ENCODE peak calls at places on chromosomes 7 and 10, in seven cellular contexts. One of them, this sample, is unnamed.

GRCh38 chr10:70348228-70348850 is 34.1 kb downstream of the LRRC20 start:
- DNase-seq in transverse colon: no peak
- DNase-seq in suprapubic skin: no peak
- DNase-seq in ovary: no peak
- DNase-seq in GM12878: no peak
- DNase-seq in K562: peak
- DNase-seq in stomach: peak
- DNase-seq in this sample: no peak

GRCh38 chr10:133128126-133129081 is 31.6 kb upstream of the KNDC1 start:
- DNase-seq in transverse colon: peak
- DNase-seq in suprapubic skin: no peak
- DNase-seq in ovary: no peak
- DNase-seq in GM12878: no peak
- DNase-seq in K562: no peak
- DNase-seq in stomach: no peak
- DNase-seq in this sample: no peak

GRCh38 chr7:153433223-153433622 is 619.0 kb upstream of the DPP6 start:
- DNase-seq in transverse colon: no peak
- DNase-seq in suprapubic skin: no peak
- DNase-seq in ovary: no peak
- DNase-seq in GM12878: no peak
- DNase-seq in K562: no peak
- DNase-seq in stomach: no peak
- DNase-seq in this sample: no peak

GRCh38 chr7:12583181-12583580 is 12.7 kb downstream of the SCIN start:
- DNase-seq in transverse colon: no peak
- DNase-seq in suprapubic skin: no peak
- DNase-seq in ovary: no peak
- DNase-seq in GM12878: no peak
- DNase-seq in K562: no peak
- DNase-seq in stomach: no peak
- DNase-seq in this sample: no peak

GRCh38 chr10:48511066-48511854 is 93.6 kb downstream of the ARHGAP22 start:
- DNase-seq in transverse colon: no peak
- DNase-seq in suprapubic skin: peak
- DNase-seq in ovary: no peak
- DNase-seq in GM12878: no peak
- DNase-seq in K562: no peak
- DNase-seq in stomach: peak
- DNase-seq in this sample: no peak

GRCh38 chr10:91925022-91925320 is 1.4 kb downstream of the BTAF1 start:
- DNase-seq in transverse colon: no peak
- DNase-seq in suprapubic skin: no peak
- DNase-seq in ovary: no peak
- DNase-seq in GM12878: no peak
- DNase-seq in K562: peak
- DNase-seq in stomach: no peak
- DNase-seq in this sample: no peak

GRCh38 chr10:6062101-6062771 is at the start of gene IL2RA:
- DNase-seq in transverse colon: peak
- DNase-seq in suprapubic skin: peak
- DNase-seq in ovary: no peak
- DNase-seq in GM12878: no peak
- DNase-seq in K562: no peak
- DNase-seq in stomach: peak
- DNase-seq in this sample: no peak

GRCh38 chr7:148700693-148701092 is 2.0 kb downstream of the CUL1 start:
- DNase-seq in transverse colon: peak
- DNase-seq in suprapubic skin: no peak
- DNase-seq in ovary: no peak
- DNase-seq in GM12878: no peak
- DNase-seq in K562: peak
- DNase-seq in stomach: no peak
- DNase-seq in this sample: no peak

GRCh38 chr7:149625339-149625946 is 127.8 kb upstream of the ZNF746 start:
- DNase-seq in transverse colon: peak
- DNase-seq in suprapubic skin: no peak
- DNase-seq in ovary: peak
- DNase-seq in GM12878: no peak
- DNase-seq in K562: peak
- DNase-seq in stomach: peak
- DNase-seq in this sample: peak

GRCh38 chr7:47303695-47304453 is 278.0 kb downstream of the TNS3 start:
- DNase-seq in transverse colon: no peak
- DNase-seq in suprapubic skin: no peak
- DNase-seq in ovary: no peak
- DNase-seq in GM12878: no peak
- DNase-seq in K562: no peak
- DNase-seq in stomach: no peak
- DNase-seq in this sample: no peak

GRCh38 chr7:158327012-158327411 is 260.6 kb downstream of the PTPRN2 start:
- DNase-seq in transverse colon: no peak
- DNase-seq in suprapubic skin: no peak
- DNase-seq in ovary: no peak
- DNase-seq in GM12878: no peak
- DNase-seq in K562: no peak
- DNase-seq in stomach: no peak
- DNase-seq in this sample: no peak

DNA sequence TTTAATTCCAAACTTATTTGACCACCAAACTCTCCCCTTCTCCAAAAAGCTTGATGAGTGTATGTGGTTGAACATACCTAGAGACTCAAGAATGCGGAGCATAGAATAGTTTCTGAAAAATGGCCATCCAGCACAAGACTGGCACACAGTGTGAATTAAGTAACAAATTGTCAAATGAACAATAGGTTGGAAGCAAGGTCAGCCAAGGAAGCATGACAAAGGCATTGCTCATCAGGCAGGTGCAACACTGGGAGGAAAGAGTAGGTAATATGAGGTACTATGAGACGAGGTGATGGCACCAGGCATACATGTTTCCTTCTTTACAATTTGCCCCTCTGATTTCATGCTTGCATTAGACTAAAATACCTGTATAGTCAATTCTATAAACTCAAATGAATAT is 73.7 kb downstream of the DKK1 start:
- DNase-seq in transverse colon: no peak
- DNase-seq in suprapubic skin: no peak
- DNase-seq in ovary: no peak
- DNase-seq in GM12878: no peak
- DNase-seq in K562: no peak
- DNase-seq in stomach: no peak
- DNase-seq in this sample: no peak
- TF ChIP-seq EP300 in transverse colon: no peak
- TF ChIP-seq EP300 in suprapubic skin: no peak
- TF ChIP-seq EP300 in ovary: no peak
- TF ChIP-seq EP300 in GM12878: no peak
- TF ChIP-seq EP300 in K562: no peak
- TF ChIP-seq EP300 in stomach: no peak
- TF ChIP-seq EP300 in this sample: no peak

DNA sequence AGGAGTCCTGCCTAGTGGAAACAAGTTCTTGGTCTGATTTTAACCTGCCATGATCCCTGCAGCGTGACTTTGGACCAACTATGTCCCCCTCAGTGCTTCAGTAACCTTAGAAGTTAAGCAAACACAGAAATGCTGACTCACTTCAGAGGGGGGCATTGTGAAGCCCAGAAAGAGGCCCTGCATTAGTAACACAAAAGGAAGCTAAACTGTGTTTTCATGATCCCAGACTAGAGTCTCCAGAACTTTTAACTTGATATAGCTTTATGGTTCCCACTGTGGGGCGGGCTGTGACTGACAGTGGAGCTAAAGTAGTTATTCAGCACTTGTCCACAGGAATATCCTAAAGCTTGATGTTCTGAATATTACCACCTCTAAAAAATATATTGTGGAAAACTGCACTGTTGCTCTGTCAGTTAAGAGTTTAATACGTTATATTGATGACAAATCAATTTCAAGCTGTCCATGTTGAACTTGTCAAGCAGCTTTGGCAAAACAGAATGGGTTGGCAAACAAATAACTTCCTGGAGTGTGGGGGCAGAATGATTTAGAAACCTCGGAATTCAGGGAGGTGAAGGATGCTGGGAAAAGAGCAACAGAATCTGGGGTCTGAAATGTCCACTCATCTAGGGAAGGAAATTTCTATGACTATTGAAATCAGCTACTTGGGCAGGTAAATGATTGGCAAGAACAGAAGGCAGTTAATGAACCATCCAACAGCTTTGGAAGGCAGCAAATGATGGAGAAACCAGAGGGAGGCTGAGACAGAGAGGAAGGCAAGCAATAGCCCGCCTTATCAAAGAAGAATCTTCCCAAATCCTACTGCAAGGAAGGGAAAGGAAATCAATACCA is 95.2 kb upstream of the PALS2 start:
- DNase-seq in transverse colon: no peak
- DNase-seq in suprapubic skin: no peak
- DNase-seq in ovary: peak
- DNase-seq in GM12878: no peak
- DNase-seq in K562: peak
- DNase-seq in stomach: no peak
- DNase-seq in this sample: peak
- TF ChIP-seq EP300 in transverse colon: no peak
- TF ChIP-seq EP300 in suprapubic skin: no peak
- TF ChIP-seq EP300 in ovary: no peak
- TF ChIP-seq EP300 in GM12878: no peak
- TF ChIP-seq EP300 in K562: no peak
- TF ChIP-seq EP300 in stomach: no peak
- TF ChIP-seq EP300 in this sample: peak

DNA sequence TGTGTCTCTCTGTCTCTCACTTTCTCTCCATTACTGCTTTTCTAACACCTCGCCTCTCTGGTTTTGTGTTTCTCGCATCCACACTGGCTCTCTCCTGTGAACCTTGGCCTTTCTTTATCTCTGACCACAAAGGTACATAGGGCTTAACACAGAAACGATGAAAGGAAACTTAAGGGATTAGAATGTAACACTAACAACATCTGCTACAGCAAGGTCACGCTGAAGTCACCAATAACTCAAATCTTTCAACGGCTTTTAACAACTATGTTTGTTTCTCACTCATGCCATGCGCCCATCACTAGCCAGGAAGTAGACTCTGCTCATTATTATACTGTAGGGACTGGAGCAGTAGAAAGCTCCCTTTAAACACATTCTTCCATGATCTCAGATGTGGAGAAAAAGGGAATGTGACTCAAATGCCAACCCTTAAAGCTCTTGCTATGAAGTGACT is 9.3 kb upstream of the OR6V1 start:
- DNase-seq in transverse colon: no peak
- DNase-seq in suprapubic skin: no peak
- DNase-seq in ovary: no peak
- DNase-seq in GM12878: no peak
- DNase-seq in K562: no peak
- DNase-seq in stomach: no peak
- DNase-seq in this sample: no peak
- TF ChIP-seq EP300 in transverse colon: no peak
- TF ChIP-seq EP300 in suprapubic skin: no peak
- TF ChIP-seq EP300 in ovary: no peak
- TF ChIP-seq EP300 in GM12878: no peak
- TF ChIP-seq EP300 in K562: no peak
- TF ChIP-seq EP300 in stomach: no peak
- TF ChIP-seq EP300 in this sample: no peak

GRCh38 chr7:76393116-76394031 is 16.1 kb downstream of the SSC4D start:
- DNase-seq in transverse colon: peak
- DNase-seq in suprapubic skin: peak
- DNase-seq in ovary: peak
- DNase-seq in GM12878: peak
- DNase-seq in K562: peak
- DNase-seq in stomach: peak
- DNase-seq in this sample: peak
- TF ChIP-seq EP300 in transverse colon: no peak
- TF ChIP-seq EP300 in suprapubic skin: no peak
- TF ChIP-seq EP300 in ovary: no peak
- TF ChIP-seq EP300 in GM12878: no peak
- TF ChIP-seq EP300 in K562: no peak
- TF ChIP-seq EP300 in stomach: no peak
- TF ChIP-seq EP300 in this sample: peak

GRCh38 chr10:8301831-8302230 is 247.3 kb downstream of the GATA3 start:
- DNase-seq in transverse colon: no peak
- DNase-seq in suprapubic skin: no peak
- DNase-seq in ovary: no peak
- DNase-seq in GM12878: no peak
- DNase-seq in K562: no peak
- DNase-seq in stomach: no peak
- DNase-seq in this sample: no peak

GRCh38 chr10:8302565-8302964 is 248.1 kb downstream of the GATA3 start:
- DNase-seq in transverse colon: no peak
- DNase-seq in suprapubic skin: no peak
- DNase-seq in ovary: no peak
- DNase-seq in GM12878: no peak
- DNase-seq in K562: no peak
- DNase-seq in stomach: no peak
- DNase-seq in this sample: no peak

GRCh38 chr10:8298871-8299570 is 244.5 kb downstream of the GATA3 start:
- DNase-seq in transverse colon: no peak
- DNase-seq in suprapubic skin: no peak
- DNase-seq in ovary: no peak
- DNase-seq in GM12878: no peak
- DNase-seq in K562: no peak
- DNase-seq in stomach: no peak
- DNase-seq in this sample: no peak

GRCh38 chr10:8297951-8298350 is 243.5 kb downstream of the GATA3 start:
- DNase-seq in transverse colon: no peak
- DNase-seq in suprapubic skin: no peak
- DNase-seq in ovary: no peak
- DNase-seq in GM12878: no peak
- DNase-seq in K562: no peak
- DNase-seq in stomach: no peak
- DNase-seq in this sample: no peak

DNA sequence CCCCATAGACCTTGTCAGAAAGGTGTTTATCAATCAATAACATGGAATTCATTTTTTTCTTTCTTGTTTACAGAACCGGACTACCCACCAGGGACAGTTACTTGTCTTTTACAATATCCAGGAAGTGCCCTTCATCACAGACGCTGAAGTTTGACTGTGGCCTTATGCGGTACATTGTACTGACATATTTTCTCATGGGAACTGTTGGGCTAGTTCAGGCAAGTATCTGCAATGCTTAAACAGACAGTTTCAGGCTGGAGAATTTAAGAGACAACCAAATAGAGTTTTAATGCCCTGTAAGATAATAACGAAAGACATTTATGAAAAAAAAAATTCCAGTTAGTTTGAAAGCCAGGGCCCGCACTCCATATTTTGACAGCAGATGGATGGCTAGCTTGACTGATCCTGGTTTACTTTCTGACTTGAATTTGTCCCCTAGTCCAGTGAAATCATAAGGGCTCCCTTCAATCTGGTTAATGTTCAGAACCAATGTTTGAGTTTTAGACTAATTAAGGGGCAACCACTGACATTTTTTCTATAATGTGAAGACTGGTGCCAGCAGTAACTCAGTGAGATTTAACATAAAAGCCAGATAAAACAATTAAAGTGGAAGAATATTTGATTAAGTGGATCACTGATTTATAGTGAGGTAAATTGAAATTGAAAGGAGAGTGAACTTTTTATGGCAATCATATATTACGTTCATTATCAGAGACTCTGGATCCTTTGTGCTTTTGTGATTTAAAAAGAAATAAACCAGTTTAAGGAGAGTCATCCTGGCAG is 246.6 kb downstream of the GATA3 start:
- DNase-seq in transverse colon: no peak
- DNase-seq in suprapubic skin: no peak
- DNase-seq in ovary: no peak
- DNase-seq in GM12878: no peak
- DNase-seq in K562: no peak
- DNase-seq in stomach: no peak
- DNase-seq in this sample: no peak
- TF ChIP-seq EP300 in transverse colon: no peak
- TF ChIP-seq EP300 in suprapubic skin: no peak
- TF ChIP-seq EP300 in ovary: no peak
- TF ChIP-seq EP300 in GM12878: no peak
- TF ChIP-seq EP300 in K562: no peak
- TF ChIP-seq EP300 in stomach: no peak
- TF ChIP-seq EP300 in this sample: no peak

GRCh38 chr7:40324889-40325288 is 190.1 kb downstream of the SUGCT start:
- DNase-seq in transverse colon: no peak
- DNase-seq in suprapubic skin: no peak
- DNase-seq in ovary: no peak
- DNase-seq in GM12878: no peak
- DNase-seq in K562: no peak
- DNase-seq in stomach: no peak
- DNase-seq in this sample: no peak
- TF ChIP-seq EP300 in transverse colon: no peak
- TF ChIP-seq EP300 in suprapubic skin: no peak
- TF ChIP-seq EP300 in ovary: no peak
- TF ChIP-seq EP300 in GM12878: no peak
- TF ChIP-seq EP300 in K562: no peak
- TF ChIP-seq EP300 in stomach: no peak
- TF ChIP-seq EP300 in this sample: no peak